ENCODE peak calls at places on chromosomes 4 and X, in four cellular contexts. I is osteocyte, F is fibroblast of the aortic adventitia, G is HCT116. B is an unnamed sample.

GRCh38 chr4:56134272-56134671 is 185.5 kb downstream of the CEP135 start:
- DNase-seq in I (no peak), F (peak; percentile 91), G (no peak), B (no peak)

GRCh38 chr4:121642292-121642691 is 54.5 kb downstream of the ANXA5 start:
- DNase-seq in I (no peak), F (peak; percentile 11), G (no peak), B (no peak)

GRCh38 chr4:149493492-149493891 is 322.2 kb downstream of the IQCM start:
- DNase-seq in I (no peak), F (no peak), G (no peak), B (no peak)

GRCh38 chr4:650951-651883 is 22.9 kb downstream of the ATP5ME start:
- DNase-seq in I (no peak), F (no peak), G (no peak), B (no peak)

GRCh38 chrX:80550722-80551121 is 130.5 kb downstream of the TENT5D start:
- DNase-seq in I (no peak), F (no peak), G (no peak), B (no peak)

GRCh38 chr4:174260099-174260498 is 23.4 kb downstream of the FBXO8 start:
- DNase-seq in I (no peak), F (peak; percentile 94), G (no peak), B (no peak)

GRCh38 chr4:5191831-5192230 is 140.6 kb downstream of the STK32B start:
- DNase-seq in I (no peak), F (no peak), G (no peak), B (no peak)

GRCh38 chr4:189815404-189816192 is 125.1 kb upstream of the FRG1 start:
- DNase-seq in I (no peak), F (no peak), G (no peak), B (no peak)

GRCh38 chrX:48558270-48558669 is 16.0 kb upstream of the RBM3 start:
- DNase-seq in I (no peak), F (peak; percentile 89), G (no peak), B (no peak)

GRCh38 chrX:30971761-30972603 is 82.9 kb upstream of the TAB3 start:
- DNase-seq in I (no peak), F (peak; percentile 47), G (no peak), B (no peak)

GRCh38 chrX:28920554-28920953 is 333.3 kb downstream of the IL1RAPL1 start:
- DNase-seq in I (no peak), F (peak; percentile 9), G (no peak), B (no peak)

GRCh38 chr4:183825346-183825745 is 79.8 kb upstream of the STOX2 start:
- DNase-seq in I (no peak), F (no peak), G (no peak), B (no peak)

GRCh38 chr4:185127021-185127925 is 15.8 kb upstream of the SLC25A4 start:
- DNase-seq in I (no peak), F (no peak), G (no peak), B (no peak)

GRCh38 chr4:41977709-41978108 is 3.8 kb upstream of the DCAF4L1 start:
- DNase-seq in I (no peak), F (no peak), G (no peak), B (no peak)

GRCh38 chrX:155613927-155614559 is 1.3 kb upstream of the TMLHE start:
- DNase-seq in I (no peak), F (no peak), G (no peak), B (no peak)

GRCh38 chr4:7623468-7623867 is 188.7 kb upstream of the PSAPL1 start:
- DNase-seq in I (no peak), F (no peak), G (no peak), B (no peak)

GRCh38 chrX:40094041-40094899 is 3.5 kb downstream of the BCOR start:
- DNase-seq in I (no peak), F (peak; percentile 60), G (no peak), B (no peak)

GRCh38 chr4:30950737-30951136 is 230.6 kb downstream of the PCDH7 start:
- DNase-seq in I (no peak), F (no peak), G (peak; percentile 94), B (no peak)

GRCh38 chr4:169644802-169645201 is 24.4 kb downstream of the CLCN3 start:
- DNase-seq in I (no peak), F (no peak), G (no peak), B (no peak)

GRCh38 chrX:88135735-88136134 is 611.3 kb upstream of the CPXCR1 start:
- DNase-seq in I (no peak), F (no peak), G (no peak), B (no peak)